ENCODE peak calls at places on chromosomes 4 and X, in six cellular contexts. One of them, this sample, is unnamed.
A peak's percentile ranks its signal among the peaks of the same experiment; 100 is the strongest.

GRCh38 chr4:186404562-186405134 is 138.7 kb downstream of the F11 start:
- DNase-seq in hepatocyte: no peak
- DNase-seq in neural progenitor cell: no peak
- DNase-seq in right cardiac atrium: no peak
- DNase-seq in effector memory CD4-positive, alpha-beta T cell: no peak
- DNase-seq in GM23248: no peak
- DNase-seq in this sample: no peak

GRCh38 chrX:125713633-125714032 is 394.0 kb downstream of the TEX13C start:
- DNase-seq in hepatocyte: no peak
- DNase-seq in neural progenitor cell: no peak
- DNase-seq in right cardiac atrium: no peak
- DNase-seq in effector memory CD4-positive, alpha-beta T cell: no peak
- DNase-seq in GM23248: no peak
- DNase-seq in this sample: no peak

GRCh38 chrX:78104447-78105176 is 564 bp downstream of the PGK1 start:
- DNase-seq in hepatocyte: peak; percentile 72
- DNase-seq in neural progenitor cell: peak; percentile 32
- DNase-seq in right cardiac atrium: peak; percentile 66
- DNase-seq in effector memory CD4-positive, alpha-beta T cell: peak; percentile 30
- DNase-seq in GM23248: peak; percentile 75
- DNase-seq in this sample: peak; percentile 83

GRCh38 chr4:40651280-40651679 is 21.6 kb upstream of the RBM47 start:
- DNase-seq in hepatocyte: no peak
- DNase-seq in neural progenitor cell: peak; percentile 24
- DNase-seq in right cardiac atrium: no peak
- DNase-seq in effector memory CD4-positive, alpha-beta T cell: no peak
- DNase-seq in GM23248: no peak
- DNase-seq in this sample: no peak

GRCh38 chrX:148722966-148723365 is 222.5 kb downstream of the AFF2 start:
- DNase-seq in hepatocyte: no peak
- DNase-seq in neural progenitor cell: no peak
- DNase-seq in right cardiac atrium: no peak
- DNase-seq in effector memory CD4-positive, alpha-beta T cell: no peak
- DNase-seq in GM23248: no peak
- DNase-seq in this sample: no peak

GRCh38 chrX:1486177-1486576 is 33.5 kb upstream of the ASMTL start:
- DNase-seq in hepatocyte: no peak
- DNase-seq in neural progenitor cell: no peak
- DNase-seq in right cardiac atrium: no peak
- DNase-seq in effector memory CD4-positive, alpha-beta T cell: no peak
- DNase-seq in GM23248: no peak
- DNase-seq in this sample: no peak

GRCh38 chrX:116490091-116490490 is 27.3 kb upstream of the CT83 start:
- DNase-seq in hepatocyte: no peak
- DNase-seq in neural progenitor cell: no peak
- DNase-seq in right cardiac atrium: no peak
- DNase-seq in effector memory CD4-positive, alpha-beta T cell: no peak
- DNase-seq in GM23248: peak; percentile 19
- DNase-seq in this sample: no peak

GRCh38 chrX:151151668-151152267 is 24.6 kb upstream of the GPR50 start:
- DNase-seq in hepatocyte: peak; percentile 66
- DNase-seq in neural progenitor cell: peak; percentile 70
- DNase-seq in right cardiac atrium: no peak
- DNase-seq in effector memory CD4-positive, alpha-beta T cell: peak; percentile 16
- DNase-seq in GM23248: peak; percentile 55
- DNase-seq in this sample: peak; percentile 40

GRCh38 chr4:52704676-52705075 is 45.6 kb upstream of the USP46 start:
- DNase-seq in hepatocyte: no peak
- DNase-seq in neural progenitor cell: no peak
- DNase-seq in right cardiac atrium: no peak
- DNase-seq in effector memory CD4-positive, alpha-beta T cell: no peak
- DNase-seq in GM23248: no peak
- DNase-seq in this sample: no peak

GRCh38 chr4:111228874-111229273 is 606.0 kb upstream of the PITX2 start:
- DNase-seq in hepatocyte: no peak
- DNase-seq in neural progenitor cell: no peak
- DNase-seq in right cardiac atrium: no peak
- DNase-seq in effector memory CD4-positive, alpha-beta T cell: no peak
- DNase-seq in GM23248: peak; percentile 71
- DNase-seq in this sample: no peak

GRCh38 chr4:5192271-5192670 is 141.0 kb downstream of the STK32B start:
- DNase-seq in hepatocyte: no peak
- DNase-seq in neural progenitor cell: no peak
- DNase-seq in right cardiac atrium: no peak
- DNase-seq in effector memory CD4-positive, alpha-beta T cell: no peak
- DNase-seq in GM23248: no peak
- DNase-seq in this sample: no peak

GRCh38 chr4:113355550-113356371 is 306.3 kb downstream of the ANK2 start:
- DNase-seq in hepatocyte: peak; percentile 34
- DNase-seq in neural progenitor cell: no peak
- DNase-seq in right cardiac atrium: peak; percentile 50
- DNase-seq in effector memory CD4-positive, alpha-beta T cell: peak; percentile 30
- DNase-seq in GM23248: peak; percentile 96
- DNase-seq in this sample: peak; percentile 37

GRCh38 chr4:7235030-7235380 is 42.7 kb downstream of the SORCS2 start:
- DNase-seq in hepatocyte: no peak
- DNase-seq in neural progenitor cell: no peak
- DNase-seq in right cardiac atrium: no peak
- DNase-seq in effector memory CD4-positive, alpha-beta T cell: no peak
- DNase-seq in GM23248: no peak
- DNase-seq in this sample: no peak

GRCh38 chrX:15718283-15718970 is 19.6 kb upstream of the CA5B start:
- DNase-seq in hepatocyte: peak; percentile 29
- DNase-seq in neural progenitor cell: no peak
- DNase-seq in right cardiac atrium: no peak
- DNase-seq in effector memory CD4-positive, alpha-beta T cell: no peak
- DNase-seq in GM23248: no peak
- DNase-seq in this sample: no peak

GRCh38 chr4:7332216-7333023 is 102.3 kb downstream of the PSAPL1 start:
- DNase-seq in hepatocyte: peak; percentile 43
- DNase-seq in neural progenitor cell: no peak
- DNase-seq in right cardiac atrium: peak; percentile 80
- DNase-seq in effector memory CD4-positive, alpha-beta T cell: no peak
- DNase-seq in GM23248: peak; percentile 85
- DNase-seq in this sample: no peak

GRCh38 chrX:153333271-153333670 is 682 bp upstream of the ZNF275 start:
- DNase-seq in hepatocyte: no peak
- DNase-seq in neural progenitor cell: no peak
- DNase-seq in right cardiac atrium: no peak
- DNase-seq in effector memory CD4-positive, alpha-beta T cell: no peak
- DNase-seq in GM23248: peak; percentile 69
- DNase-seq in this sample: no peak

GRCh38 chrX:123481908-123482873 is 250.7 kb downstream of the THOC2 start:
- DNase-seq in hepatocyte: no peak
- DNase-seq in neural progenitor cell: peak; percentile 52
- DNase-seq in right cardiac atrium: no peak
- DNase-seq in effector memory CD4-positive, alpha-beta T cell: no peak
- DNase-seq in GM23248: peak; percentile 76
- DNase-seq in this sample: no peak

GRCh38 chr4:70700712-70701111 is 12.4 kb downstream of the UTP3 start:
- DNase-seq in hepatocyte: no peak
- DNase-seq in neural progenitor cell: no peak
- DNase-seq in right cardiac atrium: no peak
- DNase-seq in effector memory CD4-positive, alpha-beta T cell: no peak
- DNase-seq in GM23248: no peak
- DNase-seq in this sample: no peak

GRCh38 chrX:144327515-144327914 is 443.6 kb downstream of the UBE2NL start:
- DNase-seq in hepatocyte: no peak
- DNase-seq in neural progenitor cell: no peak
- DNase-seq in right cardiac atrium: no peak
- DNase-seq in effector memory CD4-positive, alpha-beta T cell: no peak
- DNase-seq in GM23248: peak; percentile 6
- DNase-seq in this sample: no peak

GRCh38 chrX:1397441-1397840 is 5.5 kb upstream of the SLC25A6 start:
- DNase-seq in hepatocyte: no peak
- DNase-seq in neural progenitor cell: no peak
- DNase-seq in right cardiac atrium: peak; percentile 20
- DNase-seq in effector memory CD4-positive, alpha-beta T cell: no peak
- DNase-seq in GM23248: no peak
- DNase-seq in this sample: no peak

GRCh38 chr4:175531405-175532091 is 280.5 kb downstream of the GPM6A start:
- DNase-seq in hepatocyte: no peak
- DNase-seq in neural progenitor cell: no peak
- DNase-seq in right cardiac atrium: no peak
- DNase-seq in effector memory CD4-positive, alpha-beta T cell: no peak
- DNase-seq in GM23248: peak; percentile 82
- DNase-seq in this sample: no peak

GRCh38 chrX:103063191-103063845 is 653 bp downstream of the BEX1 start:
- DNase-seq in hepatocyte: peak; percentile 58
- DNase-seq in neural progenitor cell: peak; percentile 64
- DNase-seq in right cardiac atrium: peak; percentile 21
- DNase-seq in effector memory CD4-positive, alpha-beta T cell: no peak
- DNase-seq in GM23248: peak; percentile 60
- DNase-seq in this sample: no peak

GRCh38 chrX:12011075-12011474 is 127.2 kb upstream of the FRMPD4 start:
- DNase-seq in hepatocyte: no peak
- DNase-seq in neural progenitor cell: no peak
- DNase-seq in right cardiac atrium: no peak
- DNase-seq in effector memory CD4-positive, alpha-beta T cell: no peak
- DNase-seq in GM23248: peak; percentile 31
- DNase-seq in this sample: no peak

DNA sequence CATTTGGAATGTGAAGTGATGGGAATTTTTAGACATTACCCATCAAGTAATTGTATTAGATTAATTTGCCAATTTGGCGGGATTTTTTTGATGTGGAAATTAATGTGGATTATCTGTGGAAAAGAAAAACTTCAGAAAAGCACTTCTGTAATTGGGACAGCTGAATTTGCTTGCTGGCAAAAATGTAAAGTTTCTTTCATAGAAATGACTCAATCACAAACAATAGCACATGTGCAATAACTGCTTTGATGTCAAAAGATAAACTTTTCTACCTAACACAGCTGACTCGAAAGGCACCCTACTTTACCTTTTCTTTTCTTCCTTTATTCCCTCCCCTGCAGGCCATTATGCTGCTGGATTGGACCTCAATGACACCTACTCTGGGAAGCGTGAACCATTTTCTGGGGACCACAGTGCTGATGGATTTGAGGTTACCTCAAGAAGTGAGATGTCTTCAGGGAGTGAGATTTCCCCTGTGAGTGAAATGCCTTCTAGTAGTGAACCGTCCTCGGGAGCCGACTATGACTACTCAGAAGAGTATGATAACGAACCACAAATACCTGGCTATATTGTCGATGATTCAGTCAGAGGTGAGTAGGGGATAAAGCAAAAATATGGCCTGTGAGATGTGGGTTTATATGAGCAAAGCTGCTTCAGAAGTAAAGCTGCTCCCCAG is 1.4 kb downstream of the AREG start:
- DNase-seq in hepatocyte: no peak
- DNase-seq in neural progenitor cell: no peak
- DNase-seq in right cardiac atrium: no peak
- DNase-seq in effector memory CD4-positive, alpha-beta T cell: no peak
- DNase-seq in GM23248: no peak
- DNase-seq in this sample: no peak
- H3K4me1 ChIP-seq in hepatocyte: no peaks in the 10 kb centered on the region
- H3K4me1 ChIP-seq in neural progenitor cell: no peaks in the 10 kb centered on the region
- H3K4me1 ChIP-seq in right cardiac atrium: no peaks in the 10 kb centered on the region
- H3K4me1 ChIP-seq in effector memory CD4-positive, alpha-beta T cell: peaks cover 10% of the 10 kb centered on the region
- H3K4me1 ChIP-seq in GM23248: peaks cover 20% of the 10 kb centered on the region
- H3K4me1 ChIP-seq in this sample: peaks cover 2% of the 10 kb centered on the region

GRCh38 chr4:825063-825968 is 613 bp downstream of the CPLX1 start:
- DNase-seq in hepatocyte: peak; percentile 68
- DNase-seq in neural progenitor cell: peak; percentile 79
- DNase-seq in right cardiac atrium: no peak
- DNase-seq in effector memory CD4-positive, alpha-beta T cell: no peak
- DNase-seq in GM23248: peak; percentile 43
- DNase-seq in this sample: no peak
- H3K27me3 ChIP-seq in hepatocyte: peaks cover 63% of the 10 kb centered on the region
- H3K27me3 ChIP-seq in neural progenitor cell: peaks cover 98% of the 10 kb centered on the region
- H3K27me3 ChIP-seq in right cardiac atrium: no peaks in the 10 kb centered on the region
- H3K27me3 ChIP-seq in effector memory CD4-positive, alpha-beta T cell: peaks cover 24% of the 10 kb centered on the region
- H3K27me3 ChIP-seq in GM23248: peaks cover 55% of the 10 kb centered on the region
- H3K27me3 ChIP-seq in this sample: peaks cover 30% of the 10 kb centered on the region

DNA sequence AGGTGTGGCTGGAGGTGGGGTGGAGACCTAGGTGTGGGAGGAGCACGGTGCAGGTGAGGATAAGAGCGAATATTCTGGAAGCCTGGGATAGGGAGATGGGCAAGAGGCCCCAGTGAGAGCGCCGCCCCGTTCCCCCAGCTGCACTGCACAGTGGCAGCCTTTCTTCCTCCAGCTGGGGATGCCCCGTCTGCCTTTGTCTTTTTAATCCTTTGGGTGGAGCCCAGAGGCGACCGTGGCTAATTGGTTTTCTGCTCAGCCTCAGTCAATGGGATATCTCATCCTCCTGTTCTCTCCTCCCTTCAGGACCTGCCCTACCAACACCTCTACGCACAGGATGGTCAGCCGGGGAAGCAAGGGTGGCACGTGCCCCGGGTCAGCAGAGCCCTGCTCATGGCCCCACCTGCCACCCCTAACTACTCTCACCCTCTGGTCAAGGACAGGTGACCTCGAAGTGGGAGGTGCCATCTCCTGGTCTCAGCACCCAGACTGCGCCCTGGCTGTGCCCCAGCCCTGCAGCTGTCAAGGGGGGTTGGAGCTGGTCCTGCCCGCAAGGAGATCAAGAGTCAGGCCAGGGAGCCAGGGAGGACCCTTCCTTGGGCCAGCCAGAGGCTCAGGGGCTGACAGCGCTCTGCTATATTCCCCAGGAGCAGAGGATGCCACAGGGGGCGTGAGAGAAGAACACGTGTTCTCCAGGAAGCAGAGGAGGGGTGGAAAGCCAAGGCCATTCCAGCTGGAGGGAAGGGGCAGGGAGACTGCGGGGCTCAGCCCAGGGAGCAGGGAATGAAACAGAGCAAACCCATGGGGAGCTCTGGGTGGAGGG is 64.0 kb downstream of the ADRA2C start:
- DNase-seq in hepatocyte: no peak
- DNase-seq in neural progenitor cell: peak; percentile 91
- DNase-seq in right cardiac atrium: no peak
- DNase-seq in effector memory CD4-positive, alpha-beta T cell: no peak
- DNase-seq in GM23248: no peak
- DNase-seq in this sample: no peak
- H3K4me1 ChIP-seq in hepatocyte: no peaks in the 10 kb centered on the region
- H3K4me1 ChIP-seq in neural progenitor cell: peaks cover 37% of the 10 kb centered on the region
- H3K4me1 ChIP-seq in right cardiac atrium: no peaks in the 10 kb centered on the region
- H3K4me1 ChIP-seq in effector memory CD4-positive, alpha-beta T cell: no peaks in the 10 kb centered on the region
- H3K4me1 ChIP-seq in GM23248: no peaks in the 10 kb centered on the region
- H3K4me1 ChIP-seq in this sample: no peaks in the 10 kb centered on the region

GRCh38 chr4:8852118-8852704 is 19.4 kb downstream of the HMX1 start:
- DNase-seq in hepatocyte: no peak
- DNase-seq in neural progenitor cell: no peak
- DNase-seq in right cardiac atrium: no peak
- DNase-seq in effector memory CD4-positive, alpha-beta T cell: no peak
- DNase-seq in GM23248: no peak
- DNase-seq in this sample: no peak

GRCh38 chr4:8855781-8856245 is 15.8 kb downstream of the HMX1 start:
- DNase-seq in hepatocyte: no peak
- DNase-seq in neural progenitor cell: peak; percentile 91
- DNase-seq in right cardiac atrium: no peak
- DNase-seq in effector memory CD4-positive, alpha-beta T cell: no peak
- DNase-seq in GM23248: no peak
- DNase-seq in this sample: no peak

GRCh38 chr4:8854866-8855265 is 16.8 kb downstream of the HMX1 start:
- DNase-seq in hepatocyte: peak; percentile 34
- DNase-seq in neural progenitor cell: no peak
- DNase-seq in right cardiac atrium: no peak
- DNase-seq in effector memory CD4-positive, alpha-beta T cell: no peak
- DNase-seq in GM23248: peak; percentile 80
- DNase-seq in this sample: no peak

GRCh38 chr4:8853249-8853648 is 18.4 kb downstream of the HMX1 start:
- DNase-seq in hepatocyte: no peak
- DNase-seq in neural progenitor cell: no peak
- DNase-seq in right cardiac atrium: no peak
- DNase-seq in effector memory CD4-positive, alpha-beta T cell: no peak
- DNase-seq in GM23248: no peak
- DNase-seq in this sample: no peak

GRCh38 chr4:8854016-8854415 is 17.6 kb downstream of the HMX1 start:
- DNase-seq in hepatocyte: no peak
- DNase-seq in neural progenitor cell: no peak
- DNase-seq in right cardiac atrium: no peak
- DNase-seq in effector memory CD4-positive, alpha-beta T cell: no peak
- DNase-seq in GM23248: no peak
- DNase-seq in this sample: no peak
- H3K27me3 ChIP-seq in hepatocyte: peaks cover 76% of the 10 kb centered on the region
- H3K27me3 ChIP-seq in neural progenitor cell: peaks cover 88% of the 10 kb centered on the region
- H3K27me3 ChIP-seq in right cardiac atrium: no peaks in the 10 kb centered on the region
- H3K27me3 ChIP-seq in effector memory CD4-positive, alpha-beta T cell: peaks cover 24% of the 10 kb centered on the region
- H3K27me3 ChIP-seq in GM23248: peaks cover 73% of the 10 kb centered on the region
- H3K27me3 ChIP-seq in this sample: peaks cover 37% of the 10 kb centered on the region

This sample was measured in small intestine.